ENCODE peak calls at places on chromosomes 3 and 15, in nine cellular contexts. X is NCI-H524; T is activated gamma-delta T cell; Q is stimulated activated CD4-positive, alpha-beta T cell treated with anti-CD3 and anti-CD28 coated beads, Interleukin-1b, Interleukin-23, amount 100 ng/mL, for 24 hours; M is HT-29; O is foreskin keratinocyte; A is stimulated activated CD8-positive, alpha-beta memory T cell treated with anti-CD3 and anti-CD28 coated beads, Interleukin-4, amount 100 ng/mL, for 4 hours; K is trophoblast cell; B is AML-193. J is an unnamed sample.

GRCh38 chr3:172562881-172563835 is 39.9 kb upstream of the TNFSF10 start:
- DNase-seq in M (peak; percentile 63), X (no peak), O (peak; percentile 80), A (no peak), T (no peak), K (peak; percentile 81), Q (peak; percentile 18), B (peak; percentile 72), J (no peak)

GRCh38 chr3:184710870-184711365 is 946 bp downstream of the MAGEF1 start:
- DNase-seq in A (no peak), O (peak; percentile 6), K (peak; percentile 26), B (no peak), X (no peak), M (peak; percentile 7), Q (peak; percentile 6), T (no peak), J (no peak)

GRCh38 chr15:85356276-85356675 is 24.1 kb upstream of the AKAP13 start:
- DNase-seq in M (no peak), B (no peak), K (no peak), O (no peak), A (no peak), T (no peak), Q (no peak), X (no peak), J (no peak)

GRCh38 chr15:34436126-34436955 is 1.3 kb downstream of the GOLGA8A start:
- DNase-seq in X (peak; percentile 23), O (peak; percentile 0), M (no peak), K (no peak), T (no peak), B (no peak), A (no peak), Q (no peak), J (no peak)

GRCh38 chr15:33794425-33794824 is 173.9 kb upstream of the CHRM5 start:
- DNase-seq in M (no peak), X (no peak), B (no peak), Q (no peak), K (no peak), T (no peak), O (no peak), A (no peak), J (no peak)

GRCh38 chr15:59713177-59713576 is 24.1 kb upstream of the BNIP2 start:
- DNase-seq in T (no peak), A (no peak), X (no peak), K (no peak), O (no peak), Q (no peak), M (no peak), B (no peak), J (no peak)

GRCh38 chr15:68272797-68273271 is 4.7 kb upstream of the FEM1B start:
- DNase-seq in Q (no peak), T (no peak), B (no peak), K (no peak), A (no peak), X (no peak), M (no peak), O (peak; percentile 99), J (no peak)

GRCh38 chr3:134839422-134839821 is 44.4 kb downstream of the EPHB1 start:
- DNase-seq in M (no peak), A (no peak), X (no peak), Q (no peak), T (no peak), K (no peak), O (no peak), B (no peak), J (no peak)

J was measured in esophagus squamous epithelium.